ENCODE peak calls at places on chromosomes 2 and 18, in nine cellular contexts. K is cardiac fibroblast, T is suprapubic skin, W is BJ, F is nephron progenitor cell, M is dorsolateral prefrontal cortex, V is IMR-90, O is tibial artery, B is pancreas. Y is an unnamed sample.

GRCh38 chr2:239190346-239190745 is 210.5 kb downstream of the HDAC4 start:
- DNase-seq in T (no peak), M (peak), K (no peak), B (peak), O (peak), W (no peak), V (no peak), F (no peak), Y (peak)

GRCh38 chr2:86695053-86695691 is 24.9 kb upstream of the RMND5A start:
- DNase-seq in T (no peak), W (no peak), K (peak), B (no peak), F (no peak), M (no peak), O (no peak), V (peak), Y (no peak)

GRCh38 chr2:20569464-20570223 is 81.3 kb downstream of the HS1BP3 start:
- DNase-seq in O (no peak), M (no peak), K (no peak), T (no peak), B (no peak), W (no peak), F (no peak), V (no peak), Y (no peak)

GRCh38 chr18:79458131-79458838 is 62.6 kb downstream of the NFATC1 start:
- DNase-seq in W (peak), V (peak), F (no peak), M (no peak), K (peak), B (no peak), T (peak), O (peak), Y (no peak)

GRCh38 chr2:39593439-39594393 is 72.0 kb upstream of the TMEM178A start:
- DNase-seq in T (no peak), W (peak), K (peak), O (no peak), V (peak), F (peak), M (no peak), B (no peak), Y (no peak)

GRCh38 chr18:76419811-76420210 is 75.2 kb downstream of the ZNF516 start:
- DNase-seq in B (no peak), V (no peak), K (no peak), F (no peak), M (no peak), O (no peak), W (no peak), T (peak), Y (no peak)

GRCh38 chr2:171141320-171141719 is 19.4 kb downstream of the TLK1 start:
- DNase-seq in F (no peak), B (no peak), T (no peak), M (no peak), O (no peak), K (peak), W (no peak), V (no peak), Y (no peak)

GRCh38 chr2:217249490-217250451 is 389.9 kb upstream of the TNP1 start:
- DNase-seq in F (peak), M (no peak), V (no peak), T (no peak), O (peak), B (no peak), W (no peak), K (no peak), Y (no peak)

GRCh38 chr2:182228073-182228473 is 198.8 kb downstream of the PDE1A start:
- DNase-seq in F (no peak), W (no peak), M (no peak), K (no peak), T (no peak), V (no peak), O (no peak), B (no peak), Y (no peak)

GRCh38 chr2:216664593-216665034 is 30.7 kb downstream of the IGFBP5 start:
- DNase-seq in T (no peak), F (no peak), V (peak), O (no peak), W (no peak), K (peak), B (no peak), M (no peak), Y (no peak)

GRCh38 chr2:95049088-95049955 is 23.8 kb downstream of the MAL start:
- DNase-seq in B (no peak), O (no peak), V (no peak), W (no peak), M (no peak), F (no peak), T (no peak), K (no peak), Y (peak)

GRCh38 chr2:34652636-34653035 is 1053.5 kb upstream of the FAM98A start:
- DNase-seq in O (no peak), M (no peak), F (no peak), B (no peak), K (peak), W (no peak), T (no peak), V (no peak), Y (no peak)

GRCh38 chr2:203814661-203815540 is 52.7 kb upstream of the CTLA4 start:
- DNase-seq in F (peak), T (no peak), V (peak), W (no peak), M (peak), B (no peak), K (peak), O (peak), Y (no peak)

GRCh38 chr2:240383099-240383758 is 52.2 kb upstream of the GPC1 start:
- DNase-seq in W (no peak), O (no peak), M (no peak), V (no peak), F (no peak), K (no peak), B (no peak), T (no peak), Y (peak)

GRCh38 chr2:62201307-62201706 is 5.4 kb downstream of the B3GNT2 start:
- DNase-seq in V (peak), F (no peak), W (peak), M (no peak), K (peak), T (no peak), O (no peak), B (no peak), Y (no peak)

GRCh38 chr2:65045651-65046050 is 10.6 kb upstream of the CEP68 start:
- DNase-seq in B (no peak), V (peak), O (no peak), F (peak), W (no peak), M (no peak), T (peak), K (peak), Y (no peak)

GRCh38 chr2:29114841-29115609 is at the start of gene CLIP4:
- DNase-seq in M (peak), K (peak), W (no peak), B (peak), T (peak), O (peak), V (peak), F (peak), Y (no peak)

GRCh38 chr2:201396595-201396994 is 39.5 kb upstream of the FLACC1 start:
- DNase-seq in M (no peak), T (no peak), F (no peak), W (no peak), B (no peak), V (peak), O (no peak), K (peak), Y (no peak)

GRCh38 chr2:74482801-74483674 is at the start of the genes CCDC142 and TTC31:
- DNase-seq in T (peak), V (peak), K (peak), F (peak), B (peak), W (peak), O (peak), M (peak), Y (no peak)

GRCh38 chr18:58144671-58145285 is 100.8 kb downstream of the NEDD4L start:
- DNase-seq in K (no peak), V (no peak), W (no peak), M (no peak), F (no peak), T (no peak), B (no peak), O (no peak), Y (no peak)

GRCh38 chr18:37179384-37179783 is 350.5 kb downstream of the KIAA1328 start:
- DNase-seq in W (no peak), K (no peak), V (no peak), O (no peak), F (no peak), M (no peak), T (no peak), B (no peak), Y (no peak)

GRCh38 chr2:169038338-169038757 is 7.2 kb upstream of the ABCB11 start:
- DNase-seq in T (no peak), M (no peak), F (no peak), O (no peak), B (no peak), K (peak), W (no peak), V (no peak), Y (no peak)

GRCh38 chr2:128325665-128326181 is 7.1 kb upstream of the HS6ST1 start:
- DNase-seq in F (no peak), T (peak), O (no peak), M (no peak), K (no peak), B (peak), W (no peak), V (no peak), Y (peak)

GRCh38 chr2:229025653-229026052 is 245.4 kb downstream of the PID1 start:
- DNase-seq in M (no peak), T (no peak), F (no peak), O (no peak), K (no peak), B (no peak), V (no peak), W (no peak), Y (no peak)

GRCh38 chr2:231563378-231563961 is 29.2 kb upstream of the TEX44 start:
- DNase-seq in O (no peak), T (no peak), B (no peak), K (peak), V (peak), W (no peak), F (peak), M (peak), Y (peak)
- TF ChIP-seq CTCF in O (peak), T (peak), B (peak), K (peak), V (peak), W (peak), F (peak), M (peak), Y (peak)

GRCh38 chr18:70490008-70490933 is 201.4 kb downstream of the SOCS6 start:
- DNase-seq in B (no peak), V (peak), K (peak), M (no peak), W (no peak), O (peak), F (peak), T (no peak), Y (no peak)
- TF ChIP-seq CTCF in B (peak), V (peak), K (peak), M (peak), W (peak), O (peak), F (peak), T (peak), Y (peak)

DNA sequence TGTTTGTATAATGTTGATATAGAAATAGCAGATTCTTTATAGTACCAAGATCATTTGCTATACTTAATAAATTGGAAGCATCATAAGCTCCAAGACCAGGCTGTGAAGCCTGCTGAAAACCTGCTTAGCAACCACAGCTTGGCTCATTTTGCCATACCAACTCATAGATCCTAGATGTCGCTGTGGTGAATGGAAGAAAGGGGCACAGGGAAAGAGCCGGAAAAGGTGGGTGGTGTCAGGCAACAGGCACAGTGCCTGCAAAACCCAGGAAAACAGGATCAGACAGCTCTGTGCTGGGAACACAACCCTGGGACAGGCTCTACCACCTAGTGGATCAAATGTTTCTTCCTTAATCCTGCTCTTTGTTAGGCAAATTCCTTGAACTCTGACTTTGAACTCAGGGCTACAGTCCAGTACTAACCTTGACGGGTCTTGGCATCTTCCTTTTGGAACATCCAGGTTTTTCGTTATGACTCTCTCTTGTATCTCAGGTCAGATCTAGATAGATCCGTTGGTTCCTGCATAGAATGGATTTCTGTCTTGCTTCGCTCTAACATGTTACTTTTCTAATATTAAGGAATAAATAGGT is 31.6 kb downstream of the TWSG1 start:
- DNase-seq in W (no peak), K (peak), O (peak), M (no peak), T (no peak), B (no peak), F (peak), V (peak), Y (no peak)
- TF ChIP-seq CTCF in W (peak), K (peak), O (peak), M (peak), T (peak), B (no peak), F (peak), V (peak), Y (peak)

GRCh38 chr2:222318712-222319575 is 20.1 kb upstream of the PAX3 start:
- DNase-seq in T (no peak), V (no peak), B (peak), K (no peak), M (no peak), F (peak), O (no peak), W (no peak), Y (peak)

GRCh38 chr2:222315443-222316121 is 16.8 kb upstream of the PAX3 start:
- DNase-seq in K (no peak), B (no peak), M (no peak), T (no peak), V (no peak), F (peak), O (no peak), W (no peak), Y (no peak)

GRCh38 chr2:222319576-222320440 is 21.0 kb upstream of the PAX3 start:
- DNase-seq in F (peak), W (no peak), V (no peak), B (peak), K (no peak), O (no peak), M (no peak), T (no peak), Y (peak)

GRCh38 chr2:222320441-222321395 is 21.9 kb upstream of the PAX3 start:
- DNase-seq in V (no peak), W (no peak), F (peak), K (no peak), O (no peak), T (no peak), B (no peak), M (no peak), Y (peak)

GRCh38 chr2:222318026-222318711 is 19.4 kb upstream of the PAX3 start:
- DNase-seq in F (peak), O (no peak), B (peak), V (peak), K (peak), T (no peak), M (no peak), W (no peak), Y (no peak)
- TF ChIP-seq CTCF in F (peak), O (no peak), B (peak), V (peak), K (peak), T (no peak), M (peak), W (peak), Y (peak)

GRCh38 chr2:191566347-191566746 is 111.6 kb upstream of the NABP1 start:
- DNase-seq in T (peak), V (peak), K (peak), F (peak), M (no peak), W (no peak), O (peak), B (peak), Y (no peak)
- TF ChIP-seq CTCF in T (peak), V (peak), K (peak), F (peak), M (peak), W (peak), O (peak), B (peak), Y (peak)

GRCh38 chr2:227504700-227505099 is 32.7 kb downstream of the AGFG1 start:
- DNase-seq in K (no peak), M (no peak), V (no peak), F (no peak), T (no peak), W (no peak), O (no peak), B (no peak), Y (no peak)

GRCh38 chr2:227506456-227506855 is 34.5 kb downstream of the AGFG1 start:
- DNase-seq in W (no peak), B (no peak), O (no peak), M (no peak), T (no peak), F (no peak), K (no peak), V (no peak), Y (no peak)

GRCh38 chr2:227508001-227508400 is 36.0 kb downstream of the AGFG1 start:
- DNase-seq in W (no peak), T (no peak), F (no peak), V (no peak), O (no peak), K (no peak), M (no peak), B (no peak), Y (no peak)

GRCh38 chr2:227499971-227500630 is 28.1 kb downstream of the AGFG1 start:
- DNase-seq in B (no peak), T (no peak), W (no peak), V (no peak), M (no peak), F (no peak), O (no peak), K (no peak), Y (no peak)

GRCh38 chr2:227503433-227504406 is 31.8 kb downstream of the AGFG1 start:
- DNase-seq in M (no peak), O (peak), T (no peak), V (peak), K (peak), W (no peak), F (no peak), B (no peak), Y (no peak)
- TF ChIP-seq CTCF in M (no peak), O (no peak), T (no peak), V (no peak), K (no peak), W (no peak), F (no peak), B (no peak), Y (no peak)

DNA sequence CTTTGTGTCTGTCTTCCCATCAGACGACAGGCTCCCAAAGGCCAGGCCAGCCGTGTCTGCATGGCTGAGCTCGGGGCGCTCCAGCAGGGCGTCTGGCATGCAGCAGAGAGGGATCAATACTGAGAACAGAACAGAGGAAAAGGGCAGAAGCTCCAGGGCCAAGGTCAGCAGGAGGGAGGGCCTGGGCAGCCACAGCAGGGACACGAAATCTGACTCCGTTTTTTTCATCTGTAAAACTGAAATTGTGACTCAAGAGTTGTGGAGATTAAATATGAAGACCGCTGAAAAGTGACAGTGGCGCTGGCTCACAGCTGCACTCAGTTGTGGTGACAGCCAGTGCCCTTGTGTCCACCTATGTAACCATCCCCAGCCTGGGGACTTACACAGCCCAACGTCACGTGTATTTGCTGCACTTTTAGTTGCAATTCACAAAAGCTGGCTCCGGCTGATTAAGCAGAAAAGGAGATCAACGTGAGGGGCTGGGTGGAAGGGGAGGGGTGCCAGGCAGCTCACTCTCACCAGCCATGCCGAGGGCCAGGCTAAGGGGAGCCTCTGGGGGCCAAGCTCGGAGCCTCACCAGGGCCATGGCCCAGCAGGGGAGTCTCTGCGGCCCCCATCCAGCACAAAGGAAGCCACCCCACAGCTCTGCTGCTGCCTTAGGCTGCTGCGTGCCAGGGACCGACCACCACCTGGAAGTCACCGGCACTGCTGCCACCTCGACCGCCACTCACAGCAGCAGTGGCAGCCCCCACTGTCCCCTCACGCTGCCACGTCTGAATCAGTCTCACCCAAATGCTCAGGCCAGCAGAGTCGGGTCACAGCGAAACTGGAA is 74.7 kb downstream of the EIPR1 start:
- DNase-seq in B (peak), W (no peak), T (no peak), F (no peak), O (no peak), K (no peak), M (no peak), V (no peak), Y (peak)
- TF ChIP-seq CTCF in B (no peak), W (no peak), T (no peak), F (no peak), O (no peak), K (no peak), M (no peak), V (no peak), Y (no peak)